ENCODE peak calls at places on chromosome 12, in six cellular contexts. One of them, this sample, is unnamed.

GRCh38 chr12:72493390-72493789 is 221.2 kb downstream of the TRHDE start:
- DNase-seq in T follicular helper cell: no peak
- DNase-seq in GM04504: no peak
- DNase-seq in amniotic epithelial cell: peak
- DNase-seq in Caki2: no peak
- DNase-seq in mesothelial cell of epicardium: no peak
- DNase-seq in this sample: no peak

GRCh38 chr12:67472551-67472950 is 176.0 kb upstream of the DYRK2 start:
- DNase-seq in amniotic epithelial cell: no peak
- DNase-seq in T follicular helper cell: no peak
- DNase-seq in mesothelial cell of epicardium: no peak
- DNase-seq in GM04504: no peak
- DNase-seq in Caki2: no peak
- DNase-seq in this sample: no peak

GRCh38 chr12:79331870-79332269 is 358.9 kb downstream of the PAWR start:
- DNase-seq in GM04504: no peak
- DNase-seq in amniotic epithelial cell: peak
- DNase-seq in Caki2: no peak
- DNase-seq in mesothelial cell of epicardium: no peak
- DNase-seq in T follicular helper cell: no peak
- DNase-seq in this sample: no peak

GRCh38 chr12:105992849-105993740 is 145.7 kb downstream of the NUAK1 start:
- DNase-seq in Caki2: no peak
- DNase-seq in mesothelial cell of epicardium: no peak
- DNase-seq in amniotic epithelial cell: peak
- DNase-seq in GM04504: no peak
- DNase-seq in T follicular helper cell: no peak
- DNase-seq in this sample: no peak

GRCh38 chr12:50647479-50647878 is 116.4 kb upstream of the ATF1 start:
- DNase-seq in amniotic epithelial cell: peak
- DNase-seq in T follicular helper cell: no peak
- DNase-seq in mesothelial cell of epicardium: no peak
- DNase-seq in GM04504: no peak
- DNase-seq in Caki2: no peak
- DNase-seq in this sample: peak

GRCh38 chr12:89372584-89373370 is 20.5 kb upstream of the DUSP6 start:
- DNase-seq in mesothelial cell of epicardium: no peak
- DNase-seq in T follicular helper cell: no peak
- DNase-seq in Caki2: no peak
- DNase-seq in amniotic epithelial cell: no peak
- DNase-seq in GM04504: no peak
- DNase-seq in this sample: no peak

GRCh38 chr12:5872745-5873144 is 72.3 kb downstream of the ANO2 start:
- DNase-seq in GM04504: peak
- DNase-seq in T follicular helper cell: no peak
- DNase-seq in amniotic epithelial cell: no peak
- DNase-seq in Caki2: no peak
- DNase-seq in mesothelial cell of epicardium: no peak
- DNase-seq in this sample: no peak

GRCh38 chr12:14949631-14950030 is 11.3 kb upstream of the ERP27 start:
- DNase-seq in GM04504: no peak
- DNase-seq in mesothelial cell of epicardium: no peak
- DNase-seq in Caki2: no peak
- DNase-seq in T follicular helper cell: no peak
- DNase-seq in amniotic epithelial cell: no peak
- DNase-seq in this sample: no peak

GRCh38 chr12:128784030-128784770 is 39.6 kb downstream of the SLC15A4 start:
- DNase-seq in T follicular helper cell: no peak
- DNase-seq in mesothelial cell of epicardium: no peak
- DNase-seq in Caki2: peak
- DNase-seq in amniotic epithelial cell: peak
- DNase-seq in GM04504: no peak
- DNase-seq in this sample: peak